ENCODE peak calls at places on chromosomes 12 and 14, in ten cellular contexts. F, G, K, C, W, Q, Y, Z, X and L are unnamed samples. For H3K4me1, the result is how much of the 10 kb centered on the place peaks cover.

GRCh38 chr14:66056926-66057552 is 429.1 kb upstream of the CCDC196 start:
- DNase-seq in Q (no peak), G (peak), X (no peak), W (no peak), K (no peak), F (no peak), C (no peak), Z (no peak), Y (no peak), L (no peak)

GRCh38 chr12:115135800-115136211 is 451.8 kb upstream of the TBX3 start:
- DNase-seq in K (peak), G (peak), F (peak), Q (no peak), Y (no peak), Z (peak), C (peak), X (no peak), W (no peak), L (no peak)

GRCh38 chr14:74912111-74912510 is 10.9 kb downstream of the RPS6KL1 start:
- DNase-seq in K (no peak), Z (no peak), X (no peak), Y (no peak), C (no peak), G (no peak), Q (no peak), F (no peak), W (no peak), L (no peak)

GRCh38 chr12:7934560-7935463 is 1.2 kb downstream of the SLC2A3 start:
- DNase-seq in Q (peak), K (no peak), G (no peak), Y (no peak), F (no peak), Z (no peak), X (no peak), W (no peak), C (no peak), L (no peak)

GRCh38 chr14:64707661-64708060 is 3.4 kb downstream of the PLEKHG3 start:
- DNase-seq in Q (no peak), W (no peak), G (peak), F (no peak), K (peak), X (no peak), C (no peak), Z (peak), Y (no peak), L (peak)

GRCh38 chr14:92922883-92923743 is at the start of gene CHGA:
- DNase-seq in F (peak), Q (no peak), G (peak), X (no peak), K (peak), W (peak), Z (peak), C (peak), Y (peak), L (peak)

GRCh38 chr12:12630850-12631249 is 19.2 kb downstream of the CREBL2 start:
- DNase-seq in X (no peak), K (no peak), Z (no peak), Y (no peak), W (no peak), C (no peak), F (no peak), Q (no peak), G (no peak), L (no peak)

GRCh38 chr12:38149395-38150073 is 167.0 kb upstream of the ALG10B start:
- DNase-seq in F (no peak), C (no peak), Q (no peak), Z (peak), G (no peak), X (no peak), W (no peak), Y (no peak), K (no peak), L (no peak)

GRCh38 chr12:73506611-73507010 is 1031.0 kb upstream of the ATXN7L3B start:
- DNase-seq in F (no peak), Y (no peak), G (no peak), K (no peak), W (no peak), Q (no peak), Z (no peak), X (no peak), C (no peak), L (no peak)

GRCh38 chr12:85029456-85029855 is 6.6 kb downstream of the TSPAN19 start:
- DNase-seq in G (no peak), W (no peak), Z (peak), X (no peak), K (peak), Y (no peak), F (no peak), Q (no peak), C (peak), L (no peak)

GRCh38 chr12:5581616-5582367 is 149.9 kb downstream of the NTF3 start:
- DNase-seq in Y (no peak), X (no peak), Z (no peak), Q (no peak), G (no peak), F (no peak), W (no peak), K (no peak), C (no peak), L (no peak)

GRCh38 chr12:26339976-26340375 is 144.6 kb downstream of the SSPN start:
- DNase-seq in K (no peak), W (no peak), Z (no peak), Y (no peak), Q (no peak), F (no peak), X (no peak), G (no peak), C (no peak), L (no peak)
- TF ChIP-seq CTCF in K (no peak), W (no peak), Z (no peak), Y (no peak), Q (no peak), F (no peak), X (no peak), G (no peak), C (no peak), L (no peak)

DNA sequence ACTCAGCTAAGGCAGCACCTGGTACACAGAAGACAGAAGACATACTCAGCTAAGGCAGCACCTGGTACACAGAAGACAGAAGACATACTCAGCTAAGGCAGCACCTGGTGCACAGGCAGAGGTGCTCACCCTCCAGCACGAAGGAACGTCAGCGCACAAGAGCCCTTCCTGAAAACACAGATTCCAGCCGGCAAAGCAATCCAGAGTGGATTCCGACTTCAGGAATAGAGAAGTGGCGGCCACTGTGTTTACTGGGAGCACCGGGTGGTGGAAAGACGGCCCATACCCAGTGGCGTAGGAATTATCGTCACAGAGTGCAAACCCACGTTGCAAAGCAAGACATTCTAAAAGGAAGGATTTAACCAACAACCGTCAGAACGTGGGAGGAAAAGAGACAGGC is 55.5 kb upstream of the GALNT9 start:
- DNase-seq in K (no peak), X (no peak), Q (no peak), F (no peak), Y (no peak), W (no peak), C (no peak), Z (no peak), G (no peak), L (peak)
- H3K4me1 ChIP-seq in K (under half), X (under half), Q (under half), F (under half), Y (under half), W (under half), C (under half), Z (under half), G (under half), L (under half)

GRCh38 chr12:108517288-108518100 is 2.4 kb downstream of the FICD start:
- DNase-seq in C (no peak), W (no peak), Z (no peak), Q (no peak), G (no peak), F (no peak), Y (no peak), X (no peak), K (no peak), L (no peak)

GRCh38 chr12:108515916-108516315 is 839 bp downstream of the FICD start:
- DNase-seq in X (no peak), Q (no peak), F (peak), W (no peak), G (no peak), K (no peak), C (no peak), Z (peak), Y (no peak), L (no peak)

GRCh38 chr12:108514468-108514972 is 557 bp upstream of the FICD start:
- DNase-seq in F (no peak), C (no peak), K (no peak), W (no peak), G (no peak), Q (no peak), Z (no peak), Y (no peak), X (no peak), L (no peak)

GRCh38 chr12:108516511-108517275 is 1.6 kb downstream of the FICD start:
- DNase-seq in Y (no peak), F (no peak), Z (peak), G (no peak), Q (no peak), K (no peak), C (no peak), W (peak), X (no peak), L (no peak)

DNA sequence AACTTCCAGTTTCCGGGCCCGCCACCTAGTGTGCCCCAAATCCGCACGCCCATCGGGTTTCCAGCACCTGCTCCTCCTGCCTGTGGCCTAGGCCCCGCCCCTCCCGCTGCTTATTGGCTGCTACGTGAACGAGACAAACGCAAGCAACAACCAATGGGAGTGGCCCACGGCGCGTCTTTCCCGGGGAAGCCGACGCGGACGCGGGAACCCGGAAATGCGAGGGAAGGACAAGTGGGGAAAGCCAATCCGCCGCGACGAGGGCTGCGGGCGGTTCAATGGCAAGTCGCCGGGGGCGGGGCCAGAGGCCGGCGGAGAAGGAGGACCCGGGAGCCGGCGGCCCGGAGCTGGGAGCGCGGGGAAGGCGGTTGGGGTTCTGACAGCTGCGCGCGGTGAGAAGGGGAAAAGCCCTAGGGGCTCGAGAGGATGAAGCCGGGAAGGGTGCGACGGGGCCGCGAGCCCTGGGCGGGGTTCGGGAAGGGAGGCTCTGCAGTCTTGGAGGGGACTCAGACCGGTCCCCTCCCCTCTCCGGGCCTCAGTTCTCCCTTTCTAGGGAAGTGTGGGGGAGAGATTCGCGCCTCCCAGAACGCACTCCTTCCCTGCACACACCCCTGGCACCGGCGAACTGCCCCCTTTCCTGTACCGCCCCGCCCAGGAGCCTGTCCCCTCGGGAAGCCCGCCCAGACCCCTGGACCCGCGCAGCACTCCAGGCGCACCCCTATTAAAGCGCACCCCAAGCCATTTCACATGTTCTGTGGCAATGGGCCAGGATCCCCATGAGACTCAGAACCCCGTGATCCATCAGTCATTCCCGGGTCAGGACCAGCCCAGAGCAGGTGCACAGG is at the start of gene FICD:
- DNase-seq in K (peak), W (peak), F (peak), G (peak), Z (peak), Y (peak), X (peak), C (peak), Q (peak), L (peak)
- H3K4me3 ChIP-seq in K (peak), W (peak), F (peak), G (peak), Z (peak), Y (peak), X (peak), C (peak), Q (peak), L (peak)

DNA sequence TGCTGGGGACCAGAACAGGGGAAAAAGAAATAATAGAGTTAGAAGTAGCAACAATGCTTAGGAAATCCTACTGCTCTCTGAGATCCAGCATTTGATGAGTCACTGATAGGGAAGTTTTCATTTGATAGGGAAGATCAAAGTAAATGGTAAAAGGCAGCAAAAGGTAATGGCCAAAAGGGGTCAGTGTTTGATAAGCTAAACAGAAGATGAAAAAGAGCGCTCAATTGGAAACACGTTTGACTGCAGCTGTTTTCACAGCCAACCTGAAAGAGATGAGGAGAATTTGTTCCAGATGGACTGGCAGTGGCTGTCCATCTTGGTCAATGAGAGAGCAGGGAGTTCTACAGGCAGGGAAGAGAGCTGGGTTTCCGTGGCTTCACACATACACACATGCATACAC is 264.2 kb downstream of the TMEM132C start:
- DNase-seq in X (no peak), G (no peak), C (no peak), W (no peak), K (no peak), Z (peak), Y (no peak), Q (no peak), F (no peak), L (no peak)
- TF ChIP-seq CTCF in X (no peak), G (peak), C (no peak), W (peak), K (no peak), Z (no peak), Y (no peak), Q (no peak), F (no peak), L (no peak)

DNA sequence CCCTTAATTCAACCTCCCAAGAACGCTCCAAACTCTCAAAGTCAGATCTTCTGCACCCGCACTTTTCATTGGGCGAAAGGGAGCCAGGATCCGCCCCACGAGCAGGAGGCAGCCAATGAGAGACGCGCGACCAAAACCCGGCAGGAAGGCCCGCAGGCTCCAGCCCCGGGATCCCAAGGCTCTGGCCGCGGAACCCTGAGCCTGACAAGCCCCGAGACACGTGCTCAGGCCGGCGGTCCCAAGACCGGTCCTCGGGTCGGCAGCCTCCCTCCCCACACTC is 438 bp downstream of the DDX54 start:
- DNase-seq in C (peak), Z (peak), Q (peak), X (peak), G (peak), W (peak), F (peak), K (peak), Y (peak), L (peak)
- H3K4me1 ChIP-seq in C (under half), Z (under half), Q (under half), X (under half), G (under half), W (under half), F (under half), K (under half), Y (under half), L (under half)